ENCODE peak calls at places on chromosomes 16 and 17, in eight cellular contexts. C is mesendoderm; I is small intestine; H is PC-9; B is stimulated activated CD4-positive, alpha-beta T cell treated with anti-CD3 and anti-CD28 coated beads, Interleukin-12 subunit alpha, Interleukin-12 subunit beta, amount 100 ng/mL, for 48 hours; F is nephron progenitor cell; E is DMS79 treated with DMSO at 0.1 percent for 48 hours; V is activated CD4-positive, alpha-beta T cell treated with anti-CD3 and anti-CD28 coated beads, Interleukin-2, amount 10 ng/mL, durations not matched to agents 24 days and 14 days. O is an unnamed sample.

GRCh38 chr17:18089613-18090012 is 1.9 kb downstream of the DRG2 start:
- DNase-seq in V (no peak), F (no peak), I (no peak), E (no peak), B (no peak), H (no peak), C (no peak), O (no peak)

GRCh38 chr17:31527606-31528005 is 136.1 kb downstream of the RAB11FIP4 start:
- DNase-seq in H (no peak), I (no peak), F (no peak), E (no peak), B (no peak), C (no peak), V (no peak), O (no peak)

GRCh38 chr17:82412535-82413520 is 5.3 kb upstream of the HEXD start:
- DNase-seq in C (no peak), H (no peak), E (peak), V (no peak), F (no peak), I (no peak), B (no peak), O (no peak)

GRCh38 chr17:82320956-82321927 is 3.8 kb upstream of the CD7 start:
- DNase-seq in H (peak), I (peak), F (peak), V (peak), C (peak), B (peak), E (no peak), O (peak)

GRCh38 chr16:17318200-17318599 is 152.6 kb downstream of the XYLT1 start:
- DNase-seq in C (peak), E (no peak), V (no peak), F (no peak), I (no peak), H (no peak), B (no peak), O (no peak)

GRCh38 chr17:20944014-20944905 is 98.6 kb downstream of the USP22 start:
- DNase-seq in B (no peak), V (peak), E (peak), H (peak), F (peak), I (peak), C (peak), O (peak)

GRCh38 chr16:85093705-85094104 is 18.6 kb downstream of the CIBAR2 start:
- DNase-seq in F (no peak), B (no peak), V (no peak), E (no peak), H (no peak), C (no peak), I (no peak), O (no peak)

GRCh38 chr16:11619327-11619851 is 32.7 kb upstream of the LITAF start:
- DNase-seq in F (no peak), E (peak), C (no peak), B (no peak), I (peak), V (peak), H (peak), O (no peak)

O was measured in H9.